ENCODE peak calls at places on chromosomes 4 and X, in eight cellular contexts. One of them, this sample, is unnamed.
A peak's percentile ranks its signal among the peaks of the same experiment; 100 is the strongest.

GRCh38 chr4:61740950-61741638 is 541.0 kb downstream of the ADGRL3 start:
- DNase-seq in prostate gland: no peak
- DNase-seq in pancreas: no peak
- DNase-seq in H1: no peak
- DNase-seq in CD8-positive, alpha-beta memory T cell: no peak
- DNase-seq in heart left ventricle: peak; percentile 34
- DNase-seq in heart right ventricle: peak; percentile 25
- DNase-seq in transverse colon: no peak
- DNase-seq in this sample: no peak

GRCh38 chrX:18041656-18042055 is 179.0 kb downstream of the BEND2 start:
- DNase-seq in CD8-positive, alpha-beta memory T cell: no peak
- DNase-seq in H1: no peak
- DNase-seq in transverse colon: no peak
- DNase-seq in heart left ventricle: no peak
- DNase-seq in heart right ventricle: no peak
- DNase-seq in pancreas: no peak
- DNase-seq in prostate gland: no peak
- DNase-seq in this sample: no peak

GRCh38 chr4:30755306-30755705 is 35.1 kb downstream of the PCDH7 start:
- DNase-seq in CD8-positive, alpha-beta memory T cell: no peak
- DNase-seq in transverse colon: no peak
- DNase-seq in prostate gland: no peak
- DNase-seq in heart left ventricle: no peak
- DNase-seq in heart right ventricle: no peak
- DNase-seq in pancreas: no peak
- DNase-seq in H1: no peak
- DNase-seq in this sample: no peak

GRCh38 chr4:89213382-89213701 is 94.3 kb downstream of the GPRIN3 start:
- DNase-seq in CD8-positive, alpha-beta memory T cell: no peak
- DNase-seq in heart right ventricle: no peak
- DNase-seq in H1: no peak
- DNase-seq in heart left ventricle: no peak
- DNase-seq in pancreas: no peak
- DNase-seq in prostate gland: no peak
- DNase-seq in transverse colon: no peak
- DNase-seq in this sample: no peak

GRCh38 chr4:111937368-111937767 is 207.9 kb upstream of the FAM241A start:
- DNase-seq in heart right ventricle: no peak
- DNase-seq in CD8-positive, alpha-beta memory T cell: no peak
- DNase-seq in H1: no peak
- DNase-seq in prostate gland: no peak
- DNase-seq in pancreas: no peak
- DNase-seq in heart left ventricle: no peak
- DNase-seq in transverse colon: no peak
- DNase-seq in this sample: no peak

GRCh38 chr4:76377922-76378321 is 43.0 kb downstream of the CCDC158 start:
- DNase-seq in pancreas: no peak
- DNase-seq in transverse colon: peak; percentile 60
- DNase-seq in H1: no peak
- DNase-seq in heart right ventricle: no peak
- DNase-seq in heart left ventricle: no peak
- DNase-seq in CD8-positive, alpha-beta memory T cell: peak; percentile 23
- DNase-seq in prostate gland: no peak
- DNase-seq in this sample: peak; percentile 36

GRCh38 chr4:186946682-186947294 is 223.1 kb upstream of the FAT1 start:
- DNase-seq in heart right ventricle: no peak
- DNase-seq in prostate gland: no peak
- DNase-seq in transverse colon: peak; percentile 80
- DNase-seq in pancreas: peak; percentile 88
- DNase-seq in heart left ventricle: no peak
- DNase-seq in H1: peak; percentile 46
- DNase-seq in CD8-positive, alpha-beta memory T cell: no peak
- DNase-seq in this sample: no peak

GRCh38 chr4:73676881-73677323 is 56.7 kb upstream of the RASSF6 start:
- DNase-seq in pancreas: no peak
- DNase-seq in CD8-positive, alpha-beta memory T cell: no peak
- DNase-seq in heart left ventricle: no peak
- DNase-seq in heart right ventricle: no peak
- DNase-seq in prostate gland: peak; percentile 47
- DNase-seq in H1: no peak
- DNase-seq in transverse colon: no peak
- DNase-seq in this sample: no peak

GRCh38 chr4:150224896-150225591 is 146.8 kb downstream of the DCLK2 start:
- DNase-seq in H1: peak; percentile 19
- DNase-seq in prostate gland: no peak
- DNase-seq in transverse colon: no peak
- DNase-seq in heart right ventricle: no peak
- DNase-seq in CD8-positive, alpha-beta memory T cell: no peak
- DNase-seq in heart left ventricle: no peak
- DNase-seq in pancreas: no peak
- DNase-seq in this sample: no peak

GRCh38 chr4:190014771-190015537 is 12.1 kb downstream of the FRG2 start:
- DNase-seq in transverse colon: no peak
- DNase-seq in heart left ventricle: no peak
- DNase-seq in H1: no peak
- DNase-seq in pancreas: peak; percentile 60
- DNase-seq in heart right ventricle: no peak
- DNase-seq in prostate gland: no peak
- DNase-seq in CD8-positive, alpha-beta memory T cell: no peak
- DNase-seq in this sample: no peak

GRCh38 chr4:179398414-179398813 is 1956.2 kb upstream of the AGA start:
- DNase-seq in H1: no peak
- DNase-seq in heart right ventricle: no peak
- DNase-seq in prostate gland: no peak
- DNase-seq in CD8-positive, alpha-beta memory T cell: no peak
- DNase-seq in heart left ventricle: no peak
- DNase-seq in transverse colon: no peak
- DNase-seq in pancreas: no peak
- DNase-seq in this sample: no peak

GRCh38 chr4:102560115-102560514 is 59.0 kb downstream of the NFKB1 start:
- DNase-seq in H1: no peak
- DNase-seq in transverse colon: no peak
- DNase-seq in heart right ventricle: no peak
- DNase-seq in heart left ventricle: no peak
- DNase-seq in pancreas: no peak
- DNase-seq in prostate gland: no peak
- DNase-seq in CD8-positive, alpha-beta memory T cell: no peak
- DNase-seq in this sample: no peak

GRCh38 chr4:170529760-170530440 is 440.1 kb upstream of the AADAT start:
- DNase-seq in pancreas: no peak
- DNase-seq in transverse colon: no peak
- DNase-seq in heart right ventricle: no peak
- DNase-seq in heart left ventricle: no peak
- DNase-seq in H1: no peak
- DNase-seq in CD8-positive, alpha-beta memory T cell: no peak
- DNase-seq in prostate gland: no peak
- DNase-seq in this sample: no peak

GRCh38 chr4:183348706-183349659 is 26.8 kb upstream of the CLDN24 start:
- DNase-seq in heart right ventricle: no peak
- DNase-seq in CD8-positive, alpha-beta memory T cell: no peak
- DNase-seq in H1: no peak
- DNase-seq in pancreas: no peak
- DNase-seq in heart left ventricle: no peak
- DNase-seq in prostate gland: no peak
- DNase-seq in transverse colon: no peak
- DNase-seq in this sample: no peak

GRCh38 chrX:46686003-46686645 is 72.8 kb downstream of the SLC9A7 start:
- DNase-seq in prostate gland: peak; percentile 4
- DNase-seq in CD8-positive, alpha-beta memory T cell: no peak
- DNase-seq in pancreas: no peak
- DNase-seq in transverse colon: peak; percentile 22
- DNase-seq in H1: no peak
- DNase-seq in heart right ventricle: peak; percentile 17
- DNase-seq in heart left ventricle: no peak
- DNase-seq in this sample: peak; percentile 33

GRCh38 chrX:4151798-4152197 is 438.3 kb upstream of the PRKX start:
- DNase-seq in H1: no peak
- DNase-seq in CD8-positive, alpha-beta memory T cell: no peak
- DNase-seq in pancreas: no peak
- DNase-seq in heart right ventricle: no peak
- DNase-seq in prostate gland: no peak
- DNase-seq in heart left ventricle: no peak
- DNase-seq in transverse colon: no peak
- DNase-seq in this sample: no peak

GRCh38 chrX:44036336-44036735 is 63.1 kb upstream of the NDP start:
- DNase-seq in CD8-positive, alpha-beta memory T cell: no peak
- DNase-seq in heart right ventricle: no peak
- DNase-seq in transverse colon: no peak
- DNase-seq in prostate gland: no peak
- DNase-seq in heart left ventricle: no peak
- DNase-seq in pancreas: no peak
- DNase-seq in H1: no peak
- DNase-seq in this sample: no peak

GRCh38 chr4:3031357-3032064 is 42.8 kb downstream of the HTT-AS start:
- DNase-seq in heart right ventricle: no peak
- DNase-seq in transverse colon: no peak
- DNase-seq in H1: no peak
- DNase-seq in prostate gland: peak; percentile 75
- DNase-seq in pancreas: peak; percentile 90
- DNase-seq in heart left ventricle: no peak
- DNase-seq in CD8-positive, alpha-beta memory T cell: no peak
- DNase-seq in this sample: no peak

GRCh38 chrX:151974336-151975227 is at the start of gene GABRE:
- DNase-seq in CD8-positive, alpha-beta memory T cell: no peak
- DNase-seq in heart left ventricle: peak; percentile 57
- DNase-seq in heart right ventricle: peak; percentile 53
- DNase-seq in pancreas: peak; percentile 67
- DNase-seq in prostate gland: peak; percentile 39
- DNase-seq in transverse colon: peak; percentile 73
- DNase-seq in H1: no peak
- DNase-seq in this sample: no peak

GRCh38 chrX:133402042-133402453 is 13.2 kb downstream of the GPC4 start:
- DNase-seq in heart right ventricle: no peak
- DNase-seq in prostate gland: no peak
- DNase-seq in pancreas: no peak
- DNase-seq in H1: no peak
- DNase-seq in transverse colon: no peak
- DNase-seq in CD8-positive, alpha-beta memory T cell: no peak
- DNase-seq in heart left ventricle: no peak
- DNase-seq in this sample: no peak

GRCh38 chr4:164081371-164081770 is 586.9 kb downstream of the TMA16 start:
- DNase-seq in pancreas: no peak
- DNase-seq in CD8-positive, alpha-beta memory T cell: no peak
- DNase-seq in prostate gland: no peak
- DNase-seq in heart left ventricle: no peak
- DNase-seq in transverse colon: no peak
- DNase-seq in H1: no peak
- DNase-seq in heart right ventricle: no peak
- DNase-seq in this sample: no peak

GRCh38 chrX:6021316-6022091 is 207.2 kb downstream of the NLGN4X start:
- DNase-seq in pancreas: no peak
- DNase-seq in H1: no peak
- DNase-seq in CD8-positive, alpha-beta memory T cell: no peak
- DNase-seq in prostate gland: peak; percentile 3
- DNase-seq in heart right ventricle: no peak
- DNase-seq in heart left ventricle: no peak
- DNase-seq in transverse colon: peak; percentile 35
- DNase-seq in this sample: no peak

GRCh38 chrX:129523076-129524055 is at the start of gene SMARCA1:
- DNase-seq in prostate gland: peak; percentile 36
- DNase-seq in heart right ventricle: peak; percentile 56
- DNase-seq in transverse colon: peak; percentile 17
- DNase-seq in CD8-positive, alpha-beta memory T cell: no peak
- DNase-seq in H1: no peak
- DNase-seq in heart left ventricle: peak; percentile 52
- DNase-seq in pancreas: peak; percentile 75
- DNase-seq in this sample: no peak

GRCh38 chr4:147772459-147772969 is 40.6 kb downstream of the ARHGAP10 start:
- DNase-seq in heart right ventricle: no peak
- DNase-seq in prostate gland: no peak
- DNase-seq in H1: no peak
- DNase-seq in transverse colon: no peak
- DNase-seq in pancreas: no peak
- DNase-seq in heart left ventricle: no peak
- DNase-seq in CD8-positive, alpha-beta memory T cell: no peak
- DNase-seq in this sample: no peak
- H3K27ac ChIP-seq in heart right ventricle: peak overlapping the region; percentile 73
- H3K27ac ChIP-seq in prostate gland: no peak overlapping the region
- H3K27ac ChIP-seq in H1: no peak overlapping the region
- H3K27ac ChIP-seq in transverse colon: peak overlapping the region; percentile 60
- H3K27ac ChIP-seq in pancreas: no peak overlapping the region
- H3K27ac ChIP-seq in heart left ventricle: peak overlapping the region; percentile 69
- H3K27ac ChIP-seq in CD8-positive, alpha-beta memory T cell: no peak overlapping the region
- H3K27ac ChIP-seq in this sample: no peak overlapping the region

GRCh38 chr4:40299704-40300336 is 35.3 kb upstream of the CHRNA9 start:
- DNase-seq in transverse colon: no peak
- DNase-seq in H1: no peak
- DNase-seq in pancreas: no peak
- DNase-seq in heart right ventricle: no peak
- DNase-seq in prostate gland: no peak
- DNase-seq in heart left ventricle: no peak
- DNase-seq in CD8-positive, alpha-beta memory T cell: no peak
- DNase-seq in this sample: no peak
- H3K4me1 ChIP-seq in transverse colon: no peaks in the 10 kb centered on the region
- H3K4me1 ChIP-seq in H1: no peaks in the 10 kb centered on the region
- H3K4me1 ChIP-seq in pancreas: no peaks in the 10 kb centered on the region
- H3K4me1 ChIP-seq in heart right ventricle: no peaks in the 10 kb centered on the region
- H3K4me1 ChIP-seq in prostate gland: no peaks in the 10 kb centered on the region
- H3K4me1 ChIP-seq in heart left ventricle: no peaks in the 10 kb centered on the region
- H3K4me1 ChIP-seq in CD8-positive, alpha-beta memory T cell: peaks cover 74% of the 10 kb centered on the region
- H3K4me1 ChIP-seq in this sample: peaks cover 74% of the 10 kb centered on the region

DNA sequence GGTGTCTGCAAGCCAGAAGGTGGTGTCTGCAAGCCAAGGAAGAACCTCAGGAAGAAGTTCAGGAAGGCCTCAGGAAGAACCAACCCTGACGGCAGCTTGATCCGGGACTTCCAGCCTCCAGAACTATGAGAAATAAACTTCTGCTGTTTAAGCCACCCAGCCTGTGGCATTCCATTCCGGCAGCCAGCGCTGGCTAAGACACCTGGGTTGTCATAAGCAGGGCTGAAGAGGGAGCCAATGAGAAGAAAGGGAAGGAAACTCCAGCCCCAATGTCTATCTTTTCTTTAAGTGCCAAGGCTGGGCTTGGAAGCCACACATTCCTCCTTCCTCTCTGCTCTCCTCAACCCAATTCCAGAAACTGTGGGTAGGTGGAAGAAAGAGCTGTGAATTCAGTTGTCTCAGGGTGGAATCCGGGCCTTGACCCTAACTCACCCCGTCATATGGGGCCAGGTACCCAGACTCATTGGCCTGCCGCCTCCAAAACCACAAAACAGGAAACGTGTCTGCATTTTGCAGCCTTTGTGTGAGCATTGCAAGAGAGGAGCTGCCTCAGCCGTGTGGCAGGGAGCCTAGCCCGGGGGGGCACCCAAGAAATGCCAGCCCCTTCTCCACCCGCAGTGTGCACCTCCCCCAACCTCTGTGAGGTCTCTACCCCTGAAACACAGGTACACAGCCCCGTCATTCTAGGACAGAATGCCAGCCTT is 26.8 kb downstream of the CRMP1 start:
- DNase-seq in prostate gland: no peak
- DNase-seq in heart left ventricle: no peak
- DNase-seq in pancreas: no peak
- DNase-seq in CD8-positive, alpha-beta memory T cell: no peak
- DNase-seq in heart right ventricle: no peak
- DNase-seq in H1: no peak
- DNase-seq in transverse colon: no peak
- DNase-seq in this sample: no peak
- H3K27ac ChIP-seq in prostate gland: no peak overlapping the region
- H3K27ac ChIP-seq in heart left ventricle: no peak overlapping the region
- H3K27ac ChIP-seq in pancreas: no peak overlapping the region
- H3K27ac ChIP-seq in CD8-positive, alpha-beta memory T cell: no peak overlapping the region
- H3K27ac ChIP-seq in heart right ventricle: no peak overlapping the region
- H3K27ac ChIP-seq in H1: no peak overlapping the region
- H3K27ac ChIP-seq in transverse colon: no peak overlapping the region
- H3K27ac ChIP-seq in this sample: no peak overlapping the region

GRCh38 chrX:35841872-35842271 is 43.7 kb downstream of the MAGEB16 start:
- DNase-seq in heart right ventricle: no peak
- DNase-seq in CD8-positive, alpha-beta memory T cell: no peak
- DNase-seq in transverse colon: no peak
- DNase-seq in pancreas: no peak
- DNase-seq in H1: no peak
- DNase-seq in heart left ventricle: no peak
- DNase-seq in prostate gland: no peak
- DNase-seq in this sample: no peak
- H3K4me1 ChIP-seq in heart right ventricle: no peaks in the 10 kb centered on the region
- H3K4me1 ChIP-seq in CD8-positive, alpha-beta memory T cell: no peaks in the 10 kb centered on the region
- H3K4me1 ChIP-seq in transverse colon: no peaks in the 10 kb centered on the region
- H3K4me1 ChIP-seq in pancreas: no peaks in the 10 kb centered on the region
- H3K4me1 ChIP-seq in H1: no peaks in the 10 kb centered on the region
- H3K4me1 ChIP-seq in heart left ventricle: no peaks in the 10 kb centered on the region
- H3K4me1 ChIP-seq in prostate gland: no peaks in the 10 kb centered on the region
- H3K4me1 ChIP-seq in this sample: no peaks in the 10 kb centered on the region